ENCODE peak calls at places on chromosome 21, in nine cellular contexts. M, Z, Q, P, H, T, E, S and Y are unnamed samples.

GRCh38 chr21:43957629-43958362 is 54.3 kb upstream of the TRAPPC10 start:
- DNase-seq in M (no peak), Z (no peak), Q (no peak), P (no peak), H (no peak), T (no peak), E (no peak), S (no peak), Y (no peak)

GRCh38 chr21:40901690-40902089 is 54.7 kb upstream of the DSCAM start:
- DNase-seq in M (peak), Z (no peak), Q (no peak), P (no peak), H (no peak), T (no peak), E (no peak), S (no peak), Y (no peak)

GRCh38 chr21:37671381-37671780 is 244.9 kb downstream of the KCNJ6 start:
- DNase-seq in M (no peak), Z (no peak), Q (no peak), P (no peak), H (no peak), T (no peak), E (no peak), S (no peak), Y (no peak)

GRCh38 chr21:45590246-45590725 is 48.0 kb upstream of the SLC19A1 start:
- DNase-seq in M (no peak), Z (peak), Q (peak), P (peak), H (no peak), T (peak), E (peak), S (peak), Y (no peak)

GRCh38 chr21:35438643-35439404 is 389.7 kb upstream of the RUNX1 start:
- DNase-seq in M (no peak), Z (peak), Q (no peak), P (no peak), H (no peak), T (no peak), E (no peak), S (no peak), Y (no peak)

GRCh38 chr21:14741237-14741636 is 195.1 kb upstream of the SAMSN1 start:
- DNase-seq in M (no peak), Z (no peak), Q (no peak), P (no peak), H (no peak), T (no peak), E (no peak), S (no peak), Y (peak)

GRCh38 chr21:16634522-16634914 is 878.3 kb upstream of the CXADR start:
- DNase-seq in M (no peak), Z (peak), Q (peak), P (no peak), H (no peak), T (no peak), E (no peak), S (no peak), Y (no peak)

GRCh38 chr21:34844924-34845238 is 176.1 kb downstream of the CLIC6 start:
- DNase-seq in M (peak), Z (no peak), Q (no peak), P (no peak), H (no peak), T (no peak), E (no peak), S (no peak), Y (no peak)

GRCh38 chr21:45800339-45801080 is 157.0 kb downstream of the PCBP3 start:
- DNase-seq in M (no peak), Z (no peak), Q (no peak), P (no peak), H (no peak), T (no peak), E (no peak), S (no peak), Y (no peak)

GRCh38 chr21:41778974-41779600 is 12.2 kb upstream of the RIPK4 start:
- DNase-seq in M (no peak), Z (no peak), Q (no peak), P (no peak), H (no peak), T (no peak), E (no peak), S (no peak), Y (peak)

GRCh38 chr21:45592208-45592619 is 50.0 kb upstream of the SLC19A1 start:
- DNase-seq in M (no peak), Z (no peak), Q (no peak), P (no peak), H (no peak), T (peak), E (peak), S (no peak), Y (no peak)

GRCh38 chr21:41953249-41953830 is 478 bp downstream of the C2CD2 start:
- DNase-seq in M (no peak), Z (no peak), Q (no peak), P (no peak), H (no peak), T (no peak), E (no peak), S (no peak), Y (no peak)

GRCh38 chr21:31276663-31277062 is 67.4 kb downstream of the TIAM1 start:
- DNase-seq in M (no peak), Z (no peak), Q (no peak), P (no peak), H (no peak), T (no peak), E (no peak), S (no peak), Y (no peak)

GRCh38 chr21:38804617-38805281 is 980 bp upstream of the ETS2 start:
- DNase-seq in M (peak), Z (peak), Q (no peak), P (peak), H (peak), T (no peak), E (peak), S (peak), Y (no peak)

GRCh38 chr21:15728046-15728445 is 1.7 kb upstream of the USP25 start:
- DNase-seq in M (no peak), Z (no peak), Q (no peak), P (no peak), H (no peak), T (no peak), E (no peak), S (no peak), Y (no peak)

GRCh38 chr21:44764319-44765230 is 37.0 kb downstream of the UBE2G2 start:
- DNase-seq in M (no peak), Z (no peak), Q (no peak), P (no peak), H (no peak), T (no peak), E (no peak), S (no peak), Y (no peak)